ENCODE peak calls at places on chromosomes 3 and 15, in six cellular contexts. V, U, Q, O, C and X are unnamed samples.
A peak's percentile ranks its signal among the peaks of the same experiment; 100 is the strongest.

GRCh38 chr3:169241928-169242751 is 421.4 kb downstream of the MECOM start:
- DNase-seq in V (peak; percentile 31), Q (peak; percentile 63), U (peak; percentile 59), O (peak; percentile 56), C (peak; percentile 61), X (peak; percentile 83)

GRCh38 chr3:194687638-194688206 is 2.0 kb downstream of the FAM43A start:
- DNase-seq in C (peak; percentile 94), Q (peak; percentile 86), O (peak; percentile 84), V (peak; percentile 82), U (peak; percentile 51), X (peak; percentile 77)

GRCh38 chr3:197125601-197126000 is 96.0 kb upstream of the MELTF start:
- DNase-seq in V (no peak), O (no peak), C (no peak), U (peak; percentile 53), Q (peak; percentile 64), X (no peak)

GRCh38 chr3:170703121-170703588 is 117.3 kb upstream of the SLC7A14 start:
- DNase-seq in Q (peak; percentile 88), O (no peak), C (no peak), V (no peak), U (peak; percentile 95), X (no peak)

GRCh38 chr3:170991664-170992063 is 34.9 kb downstream of the SLC2A2 start:
- DNase-seq in C (no peak), U (no peak), V (no peak), Q (no peak), O (no peak), X (no peak)

GRCh38 chr15:98737721-98738120 is 89.4 kb downstream of the IGF1R start:
- DNase-seq in U (no peak), C (no peak), V (no peak), Q (no peak), O (no peak), X (no peak)

GRCh38 chr15:89002281-89002761 is 85.9 kb upstream of the ABHD2 start:
- DNase-seq in C (no peak), U (peak; percentile 90), Q (peak; percentile 91), O (no peak), V (no peak), X (no peak)

GRCh38 chr3:125281411-125281810 is 68.9 kb upstream of the SLC12A8 start:
- DNase-seq in O (no peak), Q (peak; percentile 7), C (no peak), U (no peak), V (no peak), X (no peak)

GRCh38 chr3:113211370-113212154 is at the start of gene BOC:
- DNase-seq in C (peak; percentile 57), O (no peak), V (peak; percentile 63), U (peak; percentile 68), Q (peak; percentile 79), X (peak; percentile 28)

GRCh38 chr3:177427096-177427495 is 229.8 kb upstream of the TBL1XR1 start:
- DNase-seq in O (no peak), Q (no peak), C (no peak), V (no peak), U (no peak), X (no peak)

GRCh38 chr3:145719118-145719517 is 441.9 kb downstream of the PLOD2 start:
- DNase-seq in U (no peak), Q (no peak), V (no peak), C (no peak), O (no peak), X (no peak)

GRCh38 chr3:48852151-48852550 is 4.5 kb upstream of the PRKAR2A start:
- DNase-seq in U (no peak), C (no peak), V (no peak), Q (no peak), O (no peak), X (no peak)

GRCh38 chr15:93179072-93179471 is 90.1 kb upstream of the RGMA start:
- DNase-seq in C (no peak), U (no peak), Q (no peak), V (no peak), O (no peak), X (peak; percentile 25)

GRCh38 chr3:48855681-48856447 is 8.2 kb upstream of the PRKAR2A start:
- DNase-seq in U (no peak), V (no peak), O (no peak), Q (no peak), C (no peak), X (no peak)

GRCh38 chr3:135229018-135229495 is 434.0 kb downstream of the EPHB1 start:
- DNase-seq in U (no peak), V (no peak), O (no peak), Q (no peak), C (peak; percentile 68), X (no peak)

GRCh38 chr15:48177383-48177874 is 666 bp downstream of the MYEF2 start:
- DNase-seq in O (no peak), V (no peak), Q (peak; percentile 75), C (no peak), U (peak; percentile 62), X (no peak)

GRCh38 chr15:84842781-84843180 is 25.6 kb downstream of the ALPK3 start:
- DNase-seq in O (no peak), C (no peak), V (no peak), Q (no peak), U (no peak), X (no peak)

GRCh38 chr3:172918165-172918564 is 167.6 kb downstream of the ECT2 start:
- DNase-seq in U (peak; percentile 25), Q (peak; percentile 82), C (no peak), V (no peak), O (no peak), X (no peak)

GRCh38 chr3:57397175-57398026 is 104.9 kb upstream of the ASB14 start:
- DNase-seq in U (peak; percentile 42), C (peak; percentile 78), O (peak; percentile 64), V (peak; percentile 15), Q (peak; percentile 65), X (peak; percentile 29)

GRCh38 chr3:150097588-150097890 is 126.8 kb upstream of the PFN2 start:
- DNase-seq in C (no peak), U (peak; percentile 72), V (no peak), Q (peak; percentile 42), O (no peak), X (no peak)

GRCh38 chr15:51965691-51966090 is 5.9 kb downstream of the LEO1 start:
- DNase-seq in V (no peak), C (no peak), U (no peak), Q (no peak), O (no peak), X (no peak)

GRCh38 chr3:8497582-8497981 is 4.0 kb upstream of the LMCD1 start:
- DNase-seq in V (no peak), Q (peak; percentile 70), C (no peak), O (no peak), U (peak; percentile 66), X (peak; percentile 75)

GRCh38 chr3:129651316-129652202 is 45.1 kb upstream of the PLXND1 start:
- DNase-seq in U (peak; percentile 78), Q (peak; percentile 75), V (no peak), O (no peak), C (peak; percentile 71), X (no peak)

GRCh38 chr3:10950476-10951294 is 41.9 kb upstream of the SLC6A1 start:
- DNase-seq in V (no peak), Q (peak; percentile 15), U (peak; percentile 42), O (peak; percentile 52), C (peak; percentile 62), X (peak; percentile 68)

GRCh38 chr3:36700537-36701248 is 63.7 kb downstream of the DCLK3 start:
- DNase-seq in V (peak; percentile 54), Q (peak; percentile 71), O (peak; percentile 73), C (peak; percentile 66), U (peak; percentile 85), X (peak; percentile 42)

GRCh38 chr3:191499307-191500125 is 38.6 kb downstream of the PYDC2 start:
- DNase-seq in C (peak; percentile 32), O (peak; percentile 52), Q (no peak), V (no peak), U (peak; percentile 16), X (no peak)

GRCh38 chr3:98032881-98033280 is 2.2 kb downstream of the GABRR3 start:
- DNase-seq in V (no peak), O (no peak), U (no peak), C (no peak), Q (no peak), X (no peak)

GRCh38 chr3:62777130-62777529 is 98.1 kb downstream of the CADPS start:
- DNase-seq in V (no peak), O (no peak), U (no peak), C (no peak), Q (no peak), X (no peak)

GRCh38 chr15:84905016-84905916 is 20.8 kb downstream of the SLC28A1 start:
- DNase-seq in U (no peak), O (peak; percentile 35), V (no peak), Q (no peak), C (no peak), X (no peak)

GRCh38 chr3:59939826-59940426 is 890.1 kb upstream of the CFAP20DC start:
- DNase-seq in V (no peak), C (no peak), U (no peak), O (no peak), Q (no peak), X (no peak)
- H3K14ac ChIP-seq in V (no peak overlapping the region), C (no peak overlapping the region), U (no peak overlapping the region), O (no peak overlapping the region), Q (no peak overlapping the region), X (no peak overlapping the region)

GRCh38 chr3:51391566-51392300 is 648 bp downstream of the RBM15B start:
- DNase-seq in Q (peak; percentile 54), C (no peak), V (no peak), O (peak; percentile 69), U (peak; percentile 28), X (peak; percentile 61)
- H3K18ac ChIP-seq in Q (peak overlapping the region; percentile 91), C (peak overlapping the region; percentile 49), V (peak overlapping the region; percentile 95), O (peak overlapping the region; percentile 63), U (no peak overlapping the region), X (peak overlapping the region; percentile 88)

GRCh38 chr15:78768096-78768495 is 43.2 kb downstream of the ADAMTS7 start:
- DNase-seq in O (no peak), U (no peak), Q (no peak), C (no peak), V (no peak), X (no peak)
- H2BK5ac ChIP-seq in O (peak overlapping the region; percentile 16), U (no peak overlapping the region), Q (no peak overlapping the region), C (no peak overlapping the region), V (no peak overlapping the region), X (no peak overlapping the region)

GRCh38 chr3:44058022-44058867 is 183.4 kb upstream of the TOPAZ1 start:
- DNase-seq in C (no peak), U (peak; percentile 28), O (no peak), V (no peak), Q (peak; percentile 31), X (no peak)
- H3K14ac ChIP-seq in C (no peak overlapping the region), U (no peak overlapping the region), O (no peak overlapping the region), V (peak overlapping the region; percentile 86), Q (no peak overlapping the region), X (no peak overlapping the region)

GRCh38 chr3:123119802-123120201 is 53.0 kb downstream of the PDIA5 start:
- DNase-seq in U (no peak), V (peak; percentile 45), Q (no peak), C (no peak), O (no peak), X (no peak)
- H3K18ac ChIP-seq in U (no peak overlapping the region), V (no peak overlapping the region), Q (no peak overlapping the region), C (no peak overlapping the region), O (no peak overlapping the region), X (no peak overlapping the region)